ENCODE peak calls at places on chromosomes 16 and 17, in ten cellular contexts. One of them, this sample, is unnamed.

GRCh38 chr17:59365383-59365981 is 34.0 kb downstream of the YPEL2 start:
- DNase-seq in stimulated activated CD4-positive, alpha-beta T cell treated with anti-CD3 and anti-CD28 coated beads, Interleukin-1b, Interleukin-23, amount 100 ng/mL, for 4 hours: no peak
- DNase-seq in NCI-H1105: peak
- DNase-seq in activated naive CD8-positive, alpha-beta T cell treated with anti-CD3 and anti-CD28 coated beads, Interleukin-2, amount 10 ng/mL, durations not matched to agents 7 days and 5 days: peak
- DNase-seq in activated CD8-positive, alpha-beta memory T cell treated with anti-CD3 and anti-CD28 coated beads, Interleukin-2, amount 10 ng/mL, durations not matched to agents 7 days and 5 days: peak
- DNase-seq in mucosa of gallbladder: no peak
- DNase-seq in hepatocyte: peak
- DNase-seq in GDM1: no peak
- DNase-seq in C1 segment of cervical spinal cord: peak
- DNase-seq in heart right ventricle: no peak
- DNase-seq in this sample: peak

GRCh38 chr17:78414178-78415162 is 36.0 kb downstream of the PGS1 start:
- DNase-seq in stimulated activated CD4-positive, alpha-beta T cell treated with anti-CD3 and anti-CD28 coated beads, Interleukin-1b, Interleukin-23, amount 100 ng/mL, for 4 hours: peak
- DNase-seq in NCI-H1105: no peak
- DNase-seq in activated naive CD8-positive, alpha-beta T cell treated with anti-CD3 and anti-CD28 coated beads, Interleukin-2, amount 10 ng/mL, durations not matched to agents 7 days and 5 days: peak
- DNase-seq in activated CD8-positive, alpha-beta memory T cell treated with anti-CD3 and anti-CD28 coated beads, Interleukin-2, amount 10 ng/mL, durations not matched to agents 7 days and 5 days: peak
- DNase-seq in mucosa of gallbladder: no peak
- DNase-seq in hepatocyte: no peak
- DNase-seq in GDM1: no peak
- DNase-seq in C1 segment of cervical spinal cord: no peak
- DNase-seq in heart right ventricle: no peak
- DNase-seq in this sample: no peak

GRCh38 chr17:74639704-74640142 is 16.2 kb upstream of the CD300E start:
- DNase-seq in stimulated activated CD4-positive, alpha-beta T cell treated with anti-CD3 and anti-CD28 coated beads, Interleukin-1b, Interleukin-23, amount 100 ng/mL, for 4 hours: no peak
- DNase-seq in NCI-H1105: no peak
- DNase-seq in activated naive CD8-positive, alpha-beta T cell treated with anti-CD3 and anti-CD28 coated beads, Interleukin-2, amount 10 ng/mL, durations not matched to agents 7 days and 5 days: no peak
- DNase-seq in activated CD8-positive, alpha-beta memory T cell treated with anti-CD3 and anti-CD28 coated beads, Interleukin-2, amount 10 ng/mL, durations not matched to agents 7 days and 5 days: no peak
- DNase-seq in mucosa of gallbladder: no peak
- DNase-seq in hepatocyte: no peak
- DNase-seq in GDM1: peak
- DNase-seq in C1 segment of cervical spinal cord: no peak
- DNase-seq in heart right ventricle: no peak
- DNase-seq in this sample: peak

GRCh38 chr17:77098884-77099545 is 41.8 kb upstream of the SEC14L1 start:
- DNase-seq in stimulated activated CD4-positive, alpha-beta T cell treated with anti-CD3 and anti-CD28 coated beads, Interleukin-1b, Interleukin-23, amount 100 ng/mL, for 4 hours: no peak
- DNase-seq in NCI-H1105: no peak
- DNase-seq in activated naive CD8-positive, alpha-beta T cell treated with anti-CD3 and anti-CD28 coated beads, Interleukin-2, amount 10 ng/mL, durations not matched to agents 7 days and 5 days: no peak
- DNase-seq in activated CD8-positive, alpha-beta memory T cell treated with anti-CD3 and anti-CD28 coated beads, Interleukin-2, amount 10 ng/mL, durations not matched to agents 7 days and 5 days: no peak
- DNase-seq in mucosa of gallbladder: peak
- DNase-seq in hepatocyte: peak
- DNase-seq in GDM1: no peak
- DNase-seq in C1 segment of cervical spinal cord: peak
- DNase-seq in heart right ventricle: no peak
- DNase-seq in this sample: peak

GRCh38 chr16:24253192-24253591 is 2.9 kb upstream of the CACNG3 start:
- DNase-seq in stimulated activated CD4-positive, alpha-beta T cell treated with anti-CD3 and anti-CD28 coated beads, Interleukin-1b, Interleukin-23, amount 100 ng/mL, for 4 hours: peak
- DNase-seq in NCI-H1105: peak
- DNase-seq in activated naive CD8-positive, alpha-beta T cell treated with anti-CD3 and anti-CD28 coated beads, Interleukin-2, amount 10 ng/mL, durations not matched to agents 7 days and 5 days: peak
- DNase-seq in activated CD8-positive, alpha-beta memory T cell treated with anti-CD3 and anti-CD28 coated beads, Interleukin-2, amount 10 ng/mL, durations not matched to agents 7 days and 5 days: peak
- DNase-seq in mucosa of gallbladder: peak
- DNase-seq in hepatocyte: peak
- DNase-seq in GDM1: peak
- DNase-seq in C1 segment of cervical spinal cord: no peak
- DNase-seq in heart right ventricle: no peak
- DNase-seq in this sample: peak

GRCh38 chr17:42233148-42233547 is 38.9 kb upstream of the GHDC start:
- DNase-seq in stimulated activated CD4-positive, alpha-beta T cell treated with anti-CD3 and anti-CD28 coated beads, Interleukin-1b, Interleukin-23, amount 100 ng/mL, for 4 hours: no peak
- DNase-seq in NCI-H1105: no peak
- DNase-seq in activated naive CD8-positive, alpha-beta T cell treated with anti-CD3 and anti-CD28 coated beads, Interleukin-2, amount 10 ng/mL, durations not matched to agents 7 days and 5 days: no peak
- DNase-seq in activated CD8-positive, alpha-beta memory T cell treated with anti-CD3 and anti-CD28 coated beads, Interleukin-2, amount 10 ng/mL, durations not matched to agents 7 days and 5 days: no peak
- DNase-seq in mucosa of gallbladder: no peak
- DNase-seq in hepatocyte: no peak
- DNase-seq in GDM1: no peak
- DNase-seq in C1 segment of cervical spinal cord: no peak
- DNase-seq in heart right ventricle: no peak
- DNase-seq in this sample: no peak

GRCh38 chr17:48589831-48590602 is at the start of gene HOXB3:
- DNase-seq in stimulated activated CD4-positive, alpha-beta T cell treated with anti-CD3 and anti-CD28 coated beads, Interleukin-1b, Interleukin-23, amount 100 ng/mL, for 4 hours: no peak
- DNase-seq in NCI-H1105: no peak
- DNase-seq in activated naive CD8-positive, alpha-beta T cell treated with anti-CD3 and anti-CD28 coated beads, Interleukin-2, amount 10 ng/mL, durations not matched to agents 7 days and 5 days: no peak
- DNase-seq in activated CD8-positive, alpha-beta memory T cell treated with anti-CD3 and anti-CD28 coated beads, Interleukin-2, amount 10 ng/mL, durations not matched to agents 7 days and 5 days: no peak
- DNase-seq in mucosa of gallbladder: no peak
- DNase-seq in hepatocyte: no peak
- DNase-seq in GDM1: no peak
- DNase-seq in C1 segment of cervical spinal cord: no peak
- DNase-seq in heart right ventricle: no peak
- DNase-seq in this sample: no peak

GRCh38 chr16:89373355-89374110 is 116.8 kb downstream of the ANKRD11 start:
- DNase-seq in stimulated activated CD4-positive, alpha-beta T cell treated with anti-CD3 and anti-CD28 coated beads, Interleukin-1b, Interleukin-23, amount 100 ng/mL, for 4 hours: no peak
- DNase-seq in NCI-H1105: no peak
- DNase-seq in activated naive CD8-positive, alpha-beta T cell treated with anti-CD3 and anti-CD28 coated beads, Interleukin-2, amount 10 ng/mL, durations not matched to agents 7 days and 5 days: no peak
- DNase-seq in activated CD8-positive, alpha-beta memory T cell treated with anti-CD3 and anti-CD28 coated beads, Interleukin-2, amount 10 ng/mL, durations not matched to agents 7 days and 5 days: no peak
- DNase-seq in mucosa of gallbladder: peak
- DNase-seq in hepatocyte: peak
- DNase-seq in GDM1: no peak
- DNase-seq in C1 segment of cervical spinal cord: peak
- DNase-seq in heart right ventricle: no peak
- DNase-seq in this sample: peak

GRCh38 chr16:1787056-1787321 is 4.2 kb downstream of the NUBP2 start:
- DNase-seq in stimulated activated CD4-positive, alpha-beta T cell treated with anti-CD3 and anti-CD28 coated beads, Interleukin-1b, Interleukin-23, amount 100 ng/mL, for 4 hours: no peak
- DNase-seq in NCI-H1105: no peak
- DNase-seq in activated naive CD8-positive, alpha-beta T cell treated with anti-CD3 and anti-CD28 coated beads, Interleukin-2, amount 10 ng/mL, durations not matched to agents 7 days and 5 days: no peak
- DNase-seq in activated CD8-positive, alpha-beta memory T cell treated with anti-CD3 and anti-CD28 coated beads, Interleukin-2, amount 10 ng/mL, durations not matched to agents 7 days and 5 days: no peak
- DNase-seq in mucosa of gallbladder: no peak
- DNase-seq in hepatocyte: no peak
- DNase-seq in GDM1: no peak
- DNase-seq in C1 segment of cervical spinal cord: no peak
- DNase-seq in heart right ventricle: no peak
- DNase-seq in this sample: no peak

GRCh38 chr16:85202631-85203461 is 90.6 kb upstream of the CIBAR2 start:
- DNase-seq in stimulated activated CD4-positive, alpha-beta T cell treated with anti-CD3 and anti-CD28 coated beads, Interleukin-1b, Interleukin-23, amount 100 ng/mL, for 4 hours: no peak
- DNase-seq in NCI-H1105: no peak
- DNase-seq in activated naive CD8-positive, alpha-beta T cell treated with anti-CD3 and anti-CD28 coated beads, Interleukin-2, amount 10 ng/mL, durations not matched to agents 7 days and 5 days: no peak
- DNase-seq in activated CD8-positive, alpha-beta memory T cell treated with anti-CD3 and anti-CD28 coated beads, Interleukin-2, amount 10 ng/mL, durations not matched to agents 7 days and 5 days: no peak
- DNase-seq in mucosa of gallbladder: peak
- DNase-seq in hepatocyte: peak
- DNase-seq in GDM1: no peak
- DNase-seq in C1 segment of cervical spinal cord: peak
- DNase-seq in heart right ventricle: peak
- DNase-seq in this sample: peak

GRCh38 chr16:80580109-80580832 is 39.5 kb downstream of the DYNLRB2 start:
- DNase-seq in stimulated activated CD4-positive, alpha-beta T cell treated with anti-CD3 and anti-CD28 coated beads, Interleukin-1b, Interleukin-23, amount 100 ng/mL, for 4 hours: peak
- DNase-seq in NCI-H1105: no peak
- DNase-seq in activated naive CD8-positive, alpha-beta T cell treated with anti-CD3 and anti-CD28 coated beads, Interleukin-2, amount 10 ng/mL, durations not matched to agents 7 days and 5 days: peak
- DNase-seq in activated CD8-positive, alpha-beta memory T cell treated with anti-CD3 and anti-CD28 coated beads, Interleukin-2, amount 10 ng/mL, durations not matched to agents 7 days and 5 days: peak
- DNase-seq in mucosa of gallbladder: no peak
- DNase-seq in hepatocyte: no peak
- DNase-seq in GDM1: no peak
- DNase-seq in C1 segment of cervical spinal cord: no peak
- DNase-seq in heart right ventricle: no peak
- DNase-seq in this sample: no peak

GRCh38 chr17:36629252-36629847 is 28.0 kb downstream of the MRM1 start:
- DNase-seq in stimulated activated CD4-positive, alpha-beta T cell treated with anti-CD3 and anti-CD28 coated beads, Interleukin-1b, Interleukin-23, amount 100 ng/mL, for 4 hours: peak
- DNase-seq in NCI-H1105: peak
- DNase-seq in activated naive CD8-positive, alpha-beta T cell treated with anti-CD3 and anti-CD28 coated beads, Interleukin-2, amount 10 ng/mL, durations not matched to agents 7 days and 5 days: peak
- DNase-seq in activated CD8-positive, alpha-beta memory T cell treated with anti-CD3 and anti-CD28 coated beads, Interleukin-2, amount 10 ng/mL, durations not matched to agents 7 days and 5 days: peak
- DNase-seq in mucosa of gallbladder: peak
- DNase-seq in hepatocyte: peak
- DNase-seq in GDM1: peak
- DNase-seq in C1 segment of cervical spinal cord: peak
- DNase-seq in heart right ventricle: peak
- DNase-seq in this sample: peak

GRCh38 chr16:30090607-30091332 is 954 bp downstream of the TBX6 start:
- DNase-seq in stimulated activated CD4-positive, alpha-beta T cell treated with anti-CD3 and anti-CD28 coated beads, Interleukin-1b, Interleukin-23, amount 100 ng/mL, for 4 hours: no peak
- DNase-seq in NCI-H1105: no peak
- DNase-seq in activated naive CD8-positive, alpha-beta T cell treated with anti-CD3 and anti-CD28 coated beads, Interleukin-2, amount 10 ng/mL, durations not matched to agents 7 days and 5 days: no peak
- DNase-seq in activated CD8-positive, alpha-beta memory T cell treated with anti-CD3 and anti-CD28 coated beads, Interleukin-2, amount 10 ng/mL, durations not matched to agents 7 days and 5 days: no peak
- DNase-seq in mucosa of gallbladder: no peak
- DNase-seq in hepatocyte: no peak
- DNase-seq in GDM1: no peak
- DNase-seq in C1 segment of cervical spinal cord: no peak
- DNase-seq in heart right ventricle: no peak
- DNase-seq in this sample: no peak

GRCh38 chr17:8225813-8226535 is 15.6 kb upstream of the AURKB start:
- DNase-seq in stimulated activated CD4-positive, alpha-beta T cell treated with anti-CD3 and anti-CD28 coated beads, Interleukin-1b, Interleukin-23, amount 100 ng/mL, for 4 hours: no peak
- DNase-seq in NCI-H1105: peak
- DNase-seq in activated naive CD8-positive, alpha-beta T cell treated with anti-CD3 and anti-CD28 coated beads, Interleukin-2, amount 10 ng/mL, durations not matched to agents 7 days and 5 days: no peak
- DNase-seq in activated CD8-positive, alpha-beta memory T cell treated with anti-CD3 and anti-CD28 coated beads, Interleukin-2, amount 10 ng/mL, durations not matched to agents 7 days and 5 days: peak
- DNase-seq in mucosa of gallbladder: peak
- DNase-seq in hepatocyte: peak
- DNase-seq in GDM1: no peak
- DNase-seq in C1 segment of cervical spinal cord: peak
- DNase-seq in heart right ventricle: no peak
- DNase-seq in this sample: peak

GRCh38 chr17:787641-788221 is 5.6 kb downstream of the MRM3 start:
- DNase-seq in stimulated activated CD4-positive, alpha-beta T cell treated with anti-CD3 and anti-CD28 coated beads, Interleukin-1b, Interleukin-23, amount 100 ng/mL, for 4 hours: no peak
- DNase-seq in NCI-H1105: no peak
- DNase-seq in activated naive CD8-positive, alpha-beta T cell treated with anti-CD3 and anti-CD28 coated beads, Interleukin-2, amount 10 ng/mL, durations not matched to agents 7 days and 5 days: peak
- DNase-seq in activated CD8-positive, alpha-beta memory T cell treated with anti-CD3 and anti-CD28 coated beads, Interleukin-2, amount 10 ng/mL, durations not matched to agents 7 days and 5 days: no peak
- DNase-seq in mucosa of gallbladder: no peak
- DNase-seq in hepatocyte: no peak
- DNase-seq in GDM1: no peak
- DNase-seq in C1 segment of cervical spinal cord: no peak
- DNase-seq in heart right ventricle: no peak
- DNase-seq in this sample: no peak

GRCh38 chr17:79189264-79189663 is 114.6 kb downstream of the ENGASE start:
- DNase-seq in stimulated activated CD4-positive, alpha-beta T cell treated with anti-CD3 and anti-CD28 coated beads, Interleukin-1b, Interleukin-23, amount 100 ng/mL, for 4 hours: no peak
- DNase-seq in NCI-H1105: no peak
- DNase-seq in activated naive CD8-positive, alpha-beta T cell treated with anti-CD3 and anti-CD28 coated beads, Interleukin-2, amount 10 ng/mL, durations not matched to agents 7 days and 5 days: no peak
- DNase-seq in activated CD8-positive, alpha-beta memory T cell treated with anti-CD3 and anti-CD28 coated beads, Interleukin-2, amount 10 ng/mL, durations not matched to agents 7 days and 5 days: no peak
- DNase-seq in mucosa of gallbladder: no peak
- DNase-seq in hepatocyte: no peak
- DNase-seq in GDM1: no peak
- DNase-seq in C1 segment of cervical spinal cord: no peak
- DNase-seq in heart right ventricle: no peak
- DNase-seq in this sample: no peak

GRCh38 chr16:76634847-76635697 is 357.9 kb downstream of the CNTNAP4 start:
- DNase-seq in stimulated activated CD4-positive, alpha-beta T cell treated with anti-CD3 and anti-CD28 coated beads, Interleukin-1b, Interleukin-23, amount 100 ng/mL, for 4 hours: no peak
- DNase-seq in NCI-H1105: no peak
- DNase-seq in activated naive CD8-positive, alpha-beta T cell treated with anti-CD3 and anti-CD28 coated beads, Interleukin-2, amount 10 ng/mL, durations not matched to agents 7 days and 5 days: no peak
- DNase-seq in activated CD8-positive, alpha-beta memory T cell treated with anti-CD3 and anti-CD28 coated beads, Interleukin-2, amount 10 ng/mL, durations not matched to agents 7 days and 5 days: no peak
- DNase-seq in mucosa of gallbladder: no peak
- DNase-seq in hepatocyte: no peak
- DNase-seq in GDM1: no peak
- DNase-seq in C1 segment of cervical spinal cord: no peak
- DNase-seq in heart right ventricle: peak
- DNase-seq in this sample: no peak

GRCh38 chr17:9788582-9788981 is 2.8 kb downstream of the DHRS7C start:
- DNase-seq in stimulated activated CD4-positive, alpha-beta T cell treated with anti-CD3 and anti-CD28 coated beads, Interleukin-1b, Interleukin-23, amount 100 ng/mL, for 4 hours: no peak
- DNase-seq in NCI-H1105: no peak
- DNase-seq in activated naive CD8-positive, alpha-beta T cell treated with anti-CD3 and anti-CD28 coated beads, Interleukin-2, amount 10 ng/mL, durations not matched to agents 7 days and 5 days: no peak
- DNase-seq in activated CD8-positive, alpha-beta memory T cell treated with anti-CD3 and anti-CD28 coated beads, Interleukin-2, amount 10 ng/mL, durations not matched to agents 7 days and 5 days: no peak
- DNase-seq in mucosa of gallbladder: no peak
- DNase-seq in hepatocyte: no peak
- DNase-seq in GDM1: no peak
- DNase-seq in C1 segment of cervical spinal cord: no peak
- DNase-seq in heart right ventricle: no peak
- DNase-seq in this sample: no peak

GRCh38 chr16:86625029-86625428 is 46.7 kb downstream of the FOXL1 start:
- DNase-seq in stimulated activated CD4-positive, alpha-beta T cell treated with anti-CD3 and anti-CD28 coated beads, Interleukin-1b, Interleukin-23, amount 100 ng/mL, for 4 hours: no peak
- DNase-seq in NCI-H1105: no peak
- DNase-seq in activated naive CD8-positive, alpha-beta T cell treated with anti-CD3 and anti-CD28 coated beads, Interleukin-2, amount 10 ng/mL, durations not matched to agents 7 days and 5 days: no peak
- DNase-seq in activated CD8-positive, alpha-beta memory T cell treated with anti-CD3 and anti-CD28 coated beads, Interleukin-2, amount 10 ng/mL, durations not matched to agents 7 days and 5 days: no peak
- DNase-seq in mucosa of gallbladder: no peak
- DNase-seq in hepatocyte: no peak
- DNase-seq in GDM1: no peak
- DNase-seq in C1 segment of cervical spinal cord: no peak
- DNase-seq in heart right ventricle: no peak
- DNase-seq in this sample: no peak

GRCh38 chr16:65176603-65177002 is 54.7 kb upstream of the CDH11 start:
- DNase-seq in stimulated activated CD4-positive, alpha-beta T cell treated with anti-CD3 and anti-CD28 coated beads, Interleukin-1b, Interleukin-23, amount 100 ng/mL, for 4 hours: no peak
- DNase-seq in NCI-H1105: no peak
- DNase-seq in activated naive CD8-positive, alpha-beta T cell treated with anti-CD3 and anti-CD28 coated beads, Interleukin-2, amount 10 ng/mL, durations not matched to agents 7 days and 5 days: no peak
- DNase-seq in activated CD8-positive, alpha-beta memory T cell treated with anti-CD3 and anti-CD28 coated beads, Interleukin-2, amount 10 ng/mL, durations not matched to agents 7 days and 5 days: no peak
- DNase-seq in mucosa of gallbladder: peak
- DNase-seq in hepatocyte: no peak
- DNase-seq in GDM1: no peak
- DNase-seq in C1 segment of cervical spinal cord: no peak
- DNase-seq in heart right ventricle: peak
- DNase-seq in this sample: no peak

GRCh38 chr16:10265770-10266615 is 83.8 kb upstream of the GRIN2A start:
- DNase-seq in stimulated activated CD4-positive, alpha-beta T cell treated with anti-CD3 and anti-CD28 coated beads, Interleukin-1b, Interleukin-23, amount 100 ng/mL, for 4 hours: no peak
- DNase-seq in NCI-H1105: no peak
- DNase-seq in activated naive CD8-positive, alpha-beta T cell treated with anti-CD3 and anti-CD28 coated beads, Interleukin-2, amount 10 ng/mL, durations not matched to agents 7 days and 5 days: no peak
- DNase-seq in activated CD8-positive, alpha-beta memory T cell treated with anti-CD3 and anti-CD28 coated beads, Interleukin-2, amount 10 ng/mL, durations not matched to agents 7 days and 5 days: no peak
- DNase-seq in mucosa of gallbladder: no peak
- DNase-seq in hepatocyte: no peak
- DNase-seq in GDM1: no peak
- DNase-seq in C1 segment of cervical spinal cord: no peak
- DNase-seq in heart right ventricle: no peak
- DNase-seq in this sample: no peak

GRCh38 chr16:77233799-77234502 is 34.7 kb downstream of the SYCE1L start:
- DNase-seq in stimulated activated CD4-positive, alpha-beta T cell treated with anti-CD3 and anti-CD28 coated beads, Interleukin-1b, Interleukin-23, amount 100 ng/mL, for 4 hours: no peak
- DNase-seq in NCI-H1105: no peak
- DNase-seq in activated naive CD8-positive, alpha-beta T cell treated with anti-CD3 and anti-CD28 coated beads, Interleukin-2, amount 10 ng/mL, durations not matched to agents 7 days and 5 days: no peak
- DNase-seq in activated CD8-positive, alpha-beta memory T cell treated with anti-CD3 and anti-CD28 coated beads, Interleukin-2, amount 10 ng/mL, durations not matched to agents 7 days and 5 days: no peak
- DNase-seq in mucosa of gallbladder: no peak
- DNase-seq in hepatocyte: no peak
- DNase-seq in GDM1: no peak
- DNase-seq in C1 segment of cervical spinal cord: no peak
- DNase-seq in heart right ventricle: no peak
- DNase-seq in this sample: no peak

GRCh38 chr16:29745126-29745852 is 501 bp downstream of the C16orf54 start:
- DNase-seq in stimulated activated CD4-positive, alpha-beta T cell treated with anti-CD3 and anti-CD28 coated beads, Interleukin-1b, Interleukin-23, amount 100 ng/mL, for 4 hours: peak
- DNase-seq in NCI-H1105: no peak
- DNase-seq in activated naive CD8-positive, alpha-beta T cell treated with anti-CD3 and anti-CD28 coated beads, Interleukin-2, amount 10 ng/mL, durations not matched to agents 7 days and 5 days: no peak
- DNase-seq in activated CD8-positive, alpha-beta memory T cell treated with anti-CD3 and anti-CD28 coated beads, Interleukin-2, amount 10 ng/mL, durations not matched to agents 7 days and 5 days: peak
- DNase-seq in mucosa of gallbladder: no peak
- DNase-seq in hepatocyte: no peak
- DNase-seq in GDM1: peak
- DNase-seq in C1 segment of cervical spinal cord: no peak
- DNase-seq in heart right ventricle: no peak
- DNase-seq in this sample: no peak

GRCh38 chr17:27824176-27824575 is 23.8 kb upstream of the NOS2 start:
- DNase-seq in stimulated activated CD4-positive, alpha-beta T cell treated with anti-CD3 and anti-CD28 coated beads, Interleukin-1b, Interleukin-23, amount 100 ng/mL, for 4 hours: no peak
- DNase-seq in NCI-H1105: no peak
- DNase-seq in activated naive CD8-positive, alpha-beta T cell treated with anti-CD3 and anti-CD28 coated beads, Interleukin-2, amount 10 ng/mL, durations not matched to agents 7 days and 5 days: no peak
- DNase-seq in activated CD8-positive, alpha-beta memory T cell treated with anti-CD3 and anti-CD28 coated beads, Interleukin-2, amount 10 ng/mL, durations not matched to agents 7 days and 5 days: no peak
- DNase-seq in mucosa of gallbladder: no peak
- DNase-seq in hepatocyte: no peak
- DNase-seq in GDM1: no peak
- DNase-seq in C1 segment of cervical spinal cord: no peak
- DNase-seq in heart right ventricle: no peak
- DNase-seq in this sample: no peak

GRCh38 chr16:396605-397004 is 394 bp upstream of the NME4 start:
- DNase-seq in stimulated activated CD4-positive, alpha-beta T cell treated with anti-CD3 and anti-CD28 coated beads, Interleukin-1b, Interleukin-23, amount 100 ng/mL, for 4 hours: no peak
- DNase-seq in NCI-H1105: no peak
- DNase-seq in activated naive CD8-positive, alpha-beta T cell treated with anti-CD3 and anti-CD28 coated beads, Interleukin-2, amount 10 ng/mL, durations not matched to agents 7 days and 5 days: no peak
- DNase-seq in activated CD8-positive, alpha-beta memory T cell treated with anti-CD3 and anti-CD28 coated beads, Interleukin-2, amount 10 ng/mL, durations not matched to agents 7 days and 5 days: no peak
- DNase-seq in mucosa of gallbladder: no peak
- DNase-seq in hepatocyte: peak
- DNase-seq in GDM1: peak
- DNase-seq in C1 segment of cervical spinal cord: peak
- DNase-seq in heart right ventricle: no peak
- DNase-seq in this sample: peak

GRCh38 chr17:73189417-73190099 is 3.3 kb upstream of the COG1 start:
- DNase-seq in stimulated activated CD4-positive, alpha-beta T cell treated with anti-CD3 and anti-CD28 coated beads, Interleukin-1b, Interleukin-23, amount 100 ng/mL, for 4 hours: no peak
- DNase-seq in NCI-H1105: no peak
- DNase-seq in activated naive CD8-positive, alpha-beta T cell treated with anti-CD3 and anti-CD28 coated beads, Interleukin-2, amount 10 ng/mL, durations not matched to agents 7 days and 5 days: no peak
- DNase-seq in activated CD8-positive, alpha-beta memory T cell treated with anti-CD3 and anti-CD28 coated beads, Interleukin-2, amount 10 ng/mL, durations not matched to agents 7 days and 5 days: no peak
- DNase-seq in mucosa of gallbladder: peak
- DNase-seq in hepatocyte: peak
- DNase-seq in GDM1: peak
- DNase-seq in C1 segment of cervical spinal cord: peak
- DNase-seq in heart right ventricle: no peak
- DNase-seq in this sample: peak

GRCh38 chr17:21711182-21711581 is 18.9 kb downstream of the KCNJ18 start:
- DNase-seq in stimulated activated CD4-positive, alpha-beta T cell treated with anti-CD3 and anti-CD28 coated beads, Interleukin-1b, Interleukin-23, amount 100 ng/mL, for 4 hours: no peak
- DNase-seq in NCI-H1105: no peak
- DNase-seq in activated naive CD8-positive, alpha-beta T cell treated with anti-CD3 and anti-CD28 coated beads, Interleukin-2, amount 10 ng/mL, durations not matched to agents 7 days and 5 days: no peak
- DNase-seq in activated CD8-positive, alpha-beta memory T cell treated with anti-CD3 and anti-CD28 coated beads, Interleukin-2, amount 10 ng/mL, durations not matched to agents 7 days and 5 days: no peak
- DNase-seq in mucosa of gallbladder: no peak
- DNase-seq in hepatocyte: no peak
- DNase-seq in GDM1: no peak
- DNase-seq in C1 segment of cervical spinal cord: no peak
- DNase-seq in heart right ventricle: no peak
- DNase-seq in this sample: no peak